ENCODE peak calls at places on chromosomes 1 and 21, in four cellular contexts. One of them, this sample, is unnamed.

GRCh38 chr1:172476218-172476811 is 32.4 kb upstream of the PIGC start:
- DNase-seq in stimulated activated CD4-positive, alpha-beta T cell treated with anti-CD3 and anti-CD28 coated beads, Interleukin-4, amount 100 ng/mL, for 24 hours: no peak
- DNase-seq in naive thymus-derived CD8-positive, alpha-beta T cell: no peak
- DNase-seq in NCI-H1092: no peak
- DNase-seq in this sample: no peak

GRCh38 chr21:45595574-45596295 is 47.8 kb upstream of the PCBP3 start:
- DNase-seq in stimulated activated CD4-positive, alpha-beta T cell treated with anti-CD3 and anti-CD28 coated beads, Interleukin-4, amount 100 ng/mL, for 24 hours: no peak
- DNase-seq in naive thymus-derived CD8-positive, alpha-beta T cell: no peak
- DNase-seq in NCI-H1092: no peak
- DNase-seq in this sample: no peak

GRCh38 chr1:100903777-100904176 is 7.9 kb downstream of the SLC30A7 start:
- DNase-seq in stimulated activated CD4-positive, alpha-beta T cell treated with anti-CD3 and anti-CD28 coated beads, Interleukin-4, amount 100 ng/mL, for 24 hours: no peak
- DNase-seq in naive thymus-derived CD8-positive, alpha-beta T cell: no peak
- DNase-seq in NCI-H1092: no peak
- DNase-seq in this sample: no peak

GRCh38 chr1:212608956-212609700 is 567 bp downstream of the ATF3 start:
- DNase-seq in stimulated activated CD4-positive, alpha-beta T cell treated with anti-CD3 and anti-CD28 coated beads, Interleukin-4, amount 100 ng/mL, for 24 hours: peak; percentile 48
- DNase-seq in naive thymus-derived CD8-positive, alpha-beta T cell: no peak
- DNase-seq in NCI-H1092: no peak
- DNase-seq in this sample: peak; percentile 41

GRCh38 chr21:14259669-14260458 is 43.9 kb downstream of the RBM11 start:
- DNase-seq in stimulated activated CD4-positive, alpha-beta T cell treated with anti-CD3 and anti-CD28 coated beads, Interleukin-4, amount 100 ng/mL, for 24 hours: no peak
- DNase-seq in naive thymus-derived CD8-positive, alpha-beta T cell: no peak
- DNase-seq in NCI-H1092: no peak
- DNase-seq in this sample: peak; percentile 45

GRCh38 chr1:183234660-183235476 is 48.8 kb downstream of the LAMC2 start:
- DNase-seq in stimulated activated CD4-positive, alpha-beta T cell treated with anti-CD3 and anti-CD28 coated beads, Interleukin-4, amount 100 ng/mL, for 24 hours: no peak
- DNase-seq in naive thymus-derived CD8-positive, alpha-beta T cell: no peak
- DNase-seq in NCI-H1092: peak; percentile 65
- DNase-seq in this sample: no peak

GRCh38 chr1:180498594-180498993 is 3.8 kb downstream of the ACBD6 start:
- DNase-seq in stimulated activated CD4-positive, alpha-beta T cell treated with anti-CD3 and anti-CD28 coated beads, Interleukin-4, amount 100 ng/mL, for 24 hours: no peak
- DNase-seq in naive thymus-derived CD8-positive, alpha-beta T cell: no peak
- DNase-seq in NCI-H1092: no peak
- DNase-seq in this sample: no peak

GRCh38 chr1:50348449-50349241 is 74.6 kb downstream of the DMRTA2 start:
- DNase-seq in stimulated activated CD4-positive, alpha-beta T cell treated with anti-CD3 and anti-CD28 coated beads, Interleukin-4, amount 100 ng/mL, for 24 hours: peak; percentile 43
- DNase-seq in naive thymus-derived CD8-positive, alpha-beta T cell: no peak
- DNase-seq in NCI-H1092: peak; percentile 59
- DNase-seq in this sample: peak; percentile 27

GRCh38 chr1:198088360-198089071 is 68.3 kb upstream of the NEK7 start:
- DNase-seq in stimulated activated CD4-positive, alpha-beta T cell treated with anti-CD3 and anti-CD28 coated beads, Interleukin-4, amount 100 ng/mL, for 24 hours: peak; percentile 13
- DNase-seq in naive thymus-derived CD8-positive, alpha-beta T cell: no peak
- DNase-seq in NCI-H1092: no peak
- DNase-seq in this sample: peak; percentile 68

GRCh38 chr1:97553975-97554374 is 366.9 kb downstream of the DPYD start:
- DNase-seq in stimulated activated CD4-positive, alpha-beta T cell treated with anti-CD3 and anti-CD28 coated beads, Interleukin-4, amount 100 ng/mL, for 24 hours: no peak
- DNase-seq in naive thymus-derived CD8-positive, alpha-beta T cell: no peak
- DNase-seq in NCI-H1092: no peak
- DNase-seq in this sample: no peak

GRCh38 chr1:114510235-114511047 is 562 bp downstream of the TRIM33 start:
- DNase-seq in stimulated activated CD4-positive, alpha-beta T cell treated with anti-CD3 and anti-CD28 coated beads, Interleukin-4, amount 100 ng/mL, for 24 hours: peak; percentile 37
- DNase-seq in naive thymus-derived CD8-positive, alpha-beta T cell: peak; percentile 29
- DNase-seq in NCI-H1092: peak; percentile 8
- DNase-seq in this sample: no peak

GRCh38 chr1:110485725-110486124 is 33.2 kb downstream of the KCNA10 start:
- DNase-seq in stimulated activated CD4-positive, alpha-beta T cell treated with anti-CD3 and anti-CD28 coated beads, Interleukin-4, amount 100 ng/mL, for 24 hours: no peak
- DNase-seq in naive thymus-derived CD8-positive, alpha-beta T cell: no peak
- DNase-seq in NCI-H1092: no peak
- DNase-seq in this sample: no peak

GRCh38 chr21:45819478-45820170 is 161.9 kb upstream of the COL6A1 start:
- DNase-seq in stimulated activated CD4-positive, alpha-beta T cell treated with anti-CD3 and anti-CD28 coated beads, Interleukin-4, amount 100 ng/mL, for 24 hours: no peak
- DNase-seq in naive thymus-derived CD8-positive, alpha-beta T cell: no peak
- DNase-seq in NCI-H1092: no peak
- DNase-seq in this sample: no peak

GRCh38 chr1:234163267-234163919 is 209.9 kb upstream of the COA6 start:
- DNase-seq in stimulated activated CD4-positive, alpha-beta T cell treated with anti-CD3 and anti-CD28 coated beads, Interleukin-4, amount 100 ng/mL, for 24 hours: no peak
- DNase-seq in naive thymus-derived CD8-positive, alpha-beta T cell: no peak
- DNase-seq in NCI-H1092: no peak
- DNase-seq in this sample: no peak

GRCh38 chr1:214537219-214537618 is 14.2 kb downstream of the PTPN14 start:
- DNase-seq in stimulated activated CD4-positive, alpha-beta T cell treated with anti-CD3 and anti-CD28 coated beads, Interleukin-4, amount 100 ng/mL, for 24 hours: no peak
- DNase-seq in naive thymus-derived CD8-positive, alpha-beta T cell: no peak
- DNase-seq in NCI-H1092: peak; percentile 51
- DNase-seq in this sample: no peak

GRCh38 chr1:78121650-78122210 is 76.0 kb downstream of the GIPC2 start:
- DNase-seq in stimulated activated CD4-positive, alpha-beta T cell treated with anti-CD3 and anti-CD28 coated beads, Interleukin-4, amount 100 ng/mL, for 24 hours: no peak
- DNase-seq in naive thymus-derived CD8-positive, alpha-beta T cell: no peak
- DNase-seq in NCI-H1092: no peak
- DNase-seq in this sample: no peak

GRCh38 chr1:59972216-59972924 is 45.8 kb upstream of the CYP2J2 start:
- DNase-seq in stimulated activated CD4-positive, alpha-beta T cell treated with anti-CD3 and anti-CD28 coated beads, Interleukin-4, amount 100 ng/mL, for 24 hours: no peak
- DNase-seq in naive thymus-derived CD8-positive, alpha-beta T cell: no peak
- DNase-seq in NCI-H1092: peak; percentile 82
- DNase-seq in this sample: no peak

GRCh38 chr1:11341881-11342552 is 69.0 kb downstream of the UBIAD1 start:
- DNase-seq in stimulated activated CD4-positive, alpha-beta T cell treated with anti-CD3 and anti-CD28 coated beads, Interleukin-4, amount 100 ng/mL, for 24 hours: no peak
- DNase-seq in naive thymus-derived CD8-positive, alpha-beta T cell: no peak
- DNase-seq in NCI-H1092: no peak
- DNase-seq in this sample: no peak

This sample was measured in GDM1.